ENCODE peak calls at places on chromosome 6, in eight cellular contexts. V is mesenchymal stem cell; G is NCI-H1417; F is stimulated activated naive CD8-positive, alpha-beta T cell treated with anti-CD3 and anti-CD28 coated beads, Interleukin-15, Interleukin-2, amounts not matched to agents 100 U/mL and 50 U/mL, for 24 hours; Q is EH; H is iPS DF 19.7; D is neural crest cell; C is HuH-7. T is an unnamed sample.

GRCh38 chr6:169976301-169977081 is 225.1 kb downstream of the ERMARD start:
- DNase-seq in V (no peak), G (no peak), F (no peak), Q (no peak), H (no peak), D (no peak), C (no peak), T (no peak)

GRCh38 chr6:7991992-7992815 is 72.0 kb downstream of the BLOC1S5 start:
- DNase-seq in V (peak; percentile 63), G (no peak), F (no peak), Q (peak; percentile 90), H (no peak), D (no peak), C (peak; percentile 71), T (no peak)

GRCh38 chr6:72975346-72975745 is 249.9 kb downstream of the KHDC1L start:
- DNase-seq in V (no peak), G (peak; percentile 61), F (no peak), Q (peak; percentile 31), H (no peak), D (no peak), C (no peak), T (no peak)

GRCh38 chr6:118524686-118525085 is 23.4 kb upstream of the PLN start:
- DNase-seq in V (no peak), G (no peak), F (no peak), Q (no peak), H (no peak), D (no peak), C (no peak), T (no peak)

GRCh38 chr6:2531426-2532208 is 219.1 kb downstream of the MYLK4 start:
- DNase-seq in V (peak; percentile 22), G (no peak), F (no peak), Q (peak; percentile 71), H (no peak), D (no peak), C (no peak), T (no peak)

GRCh38 chr6:56002336-56002735 is 126.9 kb upstream of the BMP5 start:
- DNase-seq in V (no peak), G (no peak), F (no peak), Q (no peak), H (no peak), D (no peak), C (no peak), T (no peak)

GRCh38 chr6:38713812-38714211 is 1.3 kb upstream of the DNAH8 start:
- DNase-seq in V (no peak), G (no peak), F (peak; percentile 67), Q (no peak), H (peak; percentile 20), D (no peak), C (no peak), T (no peak)

GRCh38 chr6:292506-293184 is 358 bp downstream of the DUSP22 start:
- DNase-seq in V (peak; percentile 59), G (no peak), F (peak; percentile 83), Q (peak; percentile 55), H (no peak), D (no peak), C (peak; percentile 23), T (no peak)